ENCODE peak calls at places on chromosomes 4 and X, in seven cellular contexts. R is GM19239; T is stimulated activated CD8-positive, alpha-beta memory T cell treated with anti-CD3 and anti-CD28 coated beads, Interleukin-7, amount 100 ng/mL, for 24 hours; I is choroid plexus epithelial cell; V is suprapubic skin; B is activated gamma-delta T cell treated with Interleukin-2 at 50 U/mL for 16 hours; C is head of caudate nucleus. F is an unnamed sample.

GRCh38 chr4:7536876-7537275 is 102.1 kb upstream of the PSAPL1 start:
- DNase-seq in R (no peak), T (no peak), I (no peak), V (no peak), B (no peak), C (no peak), F (no peak)

GRCh38 chr4:142474398-142475087 is 371.6 kb downstream of the INPP4B start:
- DNase-seq in R (no peak), T (no peak), I (no peak), V (no peak), B (no peak), C (no peak), F (no peak)

GRCh38 chr4:4501678-4502077 is 40.2 kb downstream of the STX18 start:
- DNase-seq in R (no peak), T (no peak), I (no peak), V (no peak), B (no peak), C (no peak), F (no peak)

GRCh38 chr4:81052119-81053068 is 21.9 kb downstream of the BMP3 start:
- DNase-seq in R (no peak), T (peak; percentile 22), I (peak; percentile 74), V (no peak), B (peak; percentile 25), C (peak; percentile 39), F (peak; percentile 68)

GRCh38 chrX:44621088-44621487 is 78.4 kb upstream of the FUNDC1 start:
- DNase-seq in R (no peak), T (no peak), I (no peak), V (no peak), B (no peak), C (no peak), F (no peak)

GRCh38 chr4:4247711-4248035 is 350 bp downstream of the TMEM128 start:
- DNase-seq in R (no peak), T (no peak), I (peak; percentile 41), V (no peak), B (no peak), C (no peak), F (no peak)

GRCh38 chr4:25308761-25309160 is 3.8 kb upstream of the ZCCHC4 start:
- DNase-seq in R (no peak), T (no peak), I (peak; percentile 63), V (no peak), B (no peak), C (no peak), F (no peak)

GRCh38 chr4:149896428-149896827 is 80.8 kb upstream of the IQCM start:
- DNase-seq in R (no peak), T (no peak), I (peak; percentile 65), V (no peak), B (no peak), C (peak; percentile 6), F (no peak)

GRCh38 chrX:40199704-40200103 is 101.9 kb upstream of the BCOR start:
- DNase-seq in R (no peak), T (no peak), I (no peak), V (no peak), B (no peak), C (no peak), F (no peak)

GRCh38 chrX:103774070-103774642 is 2.5 kb upstream of the PLP1 start:
- DNase-seq in R (no peak), T (no peak), I (peak; percentile 72), V (no peak), B (no peak), C (peak; percentile 53), F (no peak)

GRCh38 chr4:89000844-89001360 is 56.1 kb downstream of the FAM13A start:
- DNase-seq in R (no peak), T (no peak), I (peak; percentile 78), V (no peak), B (no peak), C (no peak), F (no peak)

GRCh38 chrX:148223361-148223760 is 242.2 kb downstream of the FMR1NB start:
- DNase-seq in R (no peak), T (no peak), I (no peak), V (no peak), B (no peak), C (no peak), F (no peak)

GRCh38 chr4:62457356-62457755 is 1257.2 kb downstream of the ADGRL3 start:
- DNase-seq in R (no peak), T (no peak), I (peak; percentile 1), V (no peak), B (no peak), C (no peak), F (no peak)

GRCh38 chr4:94544811-94545210 is 93.1 kb downstream of the PDLIM5 start:
- DNase-seq in R (no peak), T (no peak), I (no peak), V (no peak), B (no peak), C (no peak), F (no peak)

GRCh38 chr4:151548708-151549107 is 139.7 kb downstream of the FHIP1A start:
- DNase-seq in R (no peak), T (no peak), I (no peak), V (no peak), B (no peak), C (no peak), F (no peak)

GRCh38 chrX:17563076-17563475 is 174.2 kb upstream of the SCML1 start:
- DNase-seq in R (no peak), T (no peak), I (no peak), V (no peak), B (no peak), C (no peak), F (no peak)